ENCODE peak calls at places on chromosomes 7 and 10, in six cellular contexts. L, V, U, S, B and I are unnamed samples.

GRCh38 chr10:6912424-6912823 is 332.3 kb upstream of the PRKCQ start:
- ATAC-seq in L (peak; percentile 15), V (no peak), U (peak; percentile 29), S (peak; percentile 98), B (peak; percentile 37), I (peak; percentile 20)

GRCh38 chr7:116380030-116380429 is 119.5 kb upstream of the CAV2 start:
- ATAC-seq in L (no peak), V (no peak), U (no peak), S (no peak), B (peak; percentile 62), I (peak; percentile 61)

GRCh38 chr7:101671783-101672356 is 42.8 kb upstream of the MYL10 start:
- ATAC-seq in L (no peak), V (no peak), U (no peak), S (no peak), B (peak; percentile 37), I (no peak)

GRCh38 chr10:23198610-23198939 is 6.5 kb downstream of the PTF1A start:
- ATAC-seq in L (no peak), V (no peak), U (no peak), S (no peak), B (no peak), I (no peak)

GRCh38 chr7:154656618-154657017 is 346.3 kb downstream of the PAXIP1 start:
- ATAC-seq in L (no peak), V (no peak), U (no peak), S (no peak), B (no peak), I (no peak)

GRCh38 chr10:96573036-96573435 is 13.8 kb downstream of the TM9SF3 start:
- ATAC-seq in L (no peak), V (no peak), U (no peak), S (no peak), B (no peak), I (no peak)

GRCh38 chr10:3460420-3461128 is 288.0 kb upstream of the PITRM1 start:
- ATAC-seq in L (no peak), V (no peak), U (no peak), S (no peak), B (no peak), I (no peak)

GRCh38 chr10:133489816-133490588 is 36.3 kb downstream of the SCART1 start:
- ATAC-seq in L (no peak), V (no peak), U (no peak), S (no peak), B (no peak), I (no peak)

GRCh38 chr7:132261296-132261695 is 315.0 kb downstream of the PLXNA4 start:
- ATAC-seq in L (no peak), V (no peak), U (no peak), S (no peak), B (no peak), I (no peak)

GRCh38 chr7:157691521-157692155 is 354.8 kb downstream of the DNAJB6 start:
- ATAC-seq in L (peak; percentile 23), V (no peak), U (no peak), S (no peak), B (no peak), I (no peak)

GRCh38 chr7:133985300-133985699 is 141.8 kb upstream of the LRGUK start:
- ATAC-seq in L (no peak), V (no peak), U (no peak), S (no peak), B (no peak), I (no peak)

GRCh38 chr7:139776486-139777303 is 1.1 kb downstream of the HIPK2 start:
- ATAC-seq in L (peak; percentile 38), V (no peak), U (peak; percentile 38), S (no peak), B (no peak), I (no peak)

GRCh38 chr7:122212754-122213153 is 68.7 kb upstream of the AASS start:
- ATAC-seq in L (no peak), V (no peak), U (no peak), S (no peak), B (no peak), I (no peak)

GRCh38 chr10:57785546-57785945 is 482.1 kb downstream of the IPMK start:
- ATAC-seq in L (no peak), V (no peak), U (peak; percentile 78), S (no peak), B (no peak), I (no peak)

GRCh38 chr7:43612128-43612527 is 29.2 kb downstream of the STK17A start:
- ATAC-seq in L (no peak), V (no peak), U (no peak), S (no peak), B (no peak), I (no peak)
- TF ChIP-seq CTCF in L (no peak), V (no peak), U (no peak), S (no peak), B (no peak), I (no peak)

GRCh38 chr10:89203237-89203636 is 3.9 kb downstream of the CH25H start:
- ATAC-seq in L (no peak), V (no peak), U (no peak), S (no peak), B (no peak), I (no peak)
- H3K4me1 ChIP-seq in L (peaks cover 7% of the 10 kb centered on the region), V (no peaks in the 10 kb centered on the region), U (peaks cover 12% of the 10 kb centered on the region), S (peaks cover 8% of the 10 kb centered on the region), B (peaks cover 10% of the 10 kb centered on the region), I (no peaks in the 10 kb centered on the region)

DNA sequence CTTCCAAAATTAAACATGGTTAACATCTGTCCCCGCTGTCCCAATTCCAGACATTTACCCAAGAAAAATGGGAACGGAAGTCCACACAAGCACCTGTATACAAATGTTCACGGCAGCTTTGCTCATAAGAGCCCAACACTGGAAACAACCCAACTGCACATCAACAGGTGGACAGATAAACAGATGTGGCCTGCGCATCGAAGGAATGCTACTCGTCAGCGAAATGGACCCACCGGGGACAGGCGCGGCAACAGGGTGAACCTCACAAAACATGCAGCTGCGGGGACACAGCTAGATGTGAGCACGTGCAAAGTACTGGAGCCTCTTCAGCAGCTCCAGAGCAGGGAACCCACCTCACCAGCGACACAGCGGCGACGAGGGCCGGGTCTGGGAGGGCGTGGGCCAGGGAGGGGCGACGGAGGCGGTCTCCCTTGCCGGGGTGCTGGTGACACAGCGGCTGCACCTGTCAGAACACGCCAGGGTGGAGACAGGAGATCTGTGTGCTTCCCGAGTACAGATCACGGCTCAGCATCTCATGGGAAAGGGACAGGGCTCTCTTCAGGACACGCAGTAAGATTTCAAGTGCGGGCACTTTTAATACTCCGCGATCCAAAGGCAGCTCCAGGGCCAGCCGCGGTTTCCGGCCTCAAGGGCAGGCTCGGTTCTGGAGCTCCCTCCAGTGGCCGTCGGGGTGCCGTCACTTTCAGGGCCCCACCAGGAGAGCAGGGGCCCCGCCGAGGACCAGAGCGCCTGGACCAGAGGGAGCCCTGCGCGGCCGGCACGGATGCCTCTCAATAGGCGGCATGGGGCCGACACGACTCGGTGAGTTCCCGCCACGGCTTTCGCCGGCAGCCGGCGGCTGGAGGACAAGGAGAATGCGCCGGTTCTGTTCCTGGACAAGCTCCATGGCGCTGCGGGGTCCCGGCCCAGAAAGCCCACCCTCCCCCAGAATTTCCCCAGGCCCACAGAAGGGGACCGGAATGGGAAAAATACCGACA is 21.2 kb downstream of the GPR146 start:
- ATAC-seq in L (peak; percentile 98), V (peak; percentile 98), U (peak; percentile 99), S (peak; percentile 66), B (peak; percentile 90), I (peak; percentile 89)
- TF ChIP-seq CTCF in L (peak; percentile 85), V (peak; percentile 98), U (peak; percentile 93), S (peak; percentile 93), B (peak; percentile 96), I (peak; percentile 99)

GRCh38 chr10:95441547-95441923 is 119.6 kb downstream of the SORBS1 start:
- ATAC-seq in L (no peak), V (no peak), U (no peak), S (no peak), B (no peak), I (no peak)
- H3K4me1 ChIP-seq in L (peaks cover 18% of the 10 kb centered on the region), V (peaks cover 25% of the 10 kb centered on the region), U (peaks cover 7% of the 10 kb centered on the region), S (peaks cover 6% of the 10 kb centered on the region), B (peaks cover 88% of the 10 kb centered on the region), I (peaks cover 23% of the 10 kb centered on the region)

GRCh38 chr7:100015232-100016208 is at the start of gene ZKSCAN1:
- ATAC-seq in L (peak; percentile 92), V (peak; percentile 96), U (peak; percentile 95), S (peak; percentile 87), B (peak; percentile 99), I (peak; percentile 97)

GRCh38 chr7:100017875-100018274 is 2.5 kb downstream of the ZKSCAN1 start:
- ATAC-seq in L (no peak), V (no peak), U (no peak), S (no peak), B (no peak), I (no peak)

GRCh38 chr7:100017300-100017699 is 1.9 kb downstream of the ZKSCAN1 start:
- ATAC-seq in L (peak; percentile 42), V (no peak), U (no peak), S (no peak), B (no peak), I (no peak)

GRCh38 chr7:100013328-100013676 is 2.1 kb upstream of the ZKSCAN1 start:
- ATAC-seq in L (no peak), V (no peak), U (no peak), S (peak; percentile 48), B (no peak), I (no peak)

DNA sequence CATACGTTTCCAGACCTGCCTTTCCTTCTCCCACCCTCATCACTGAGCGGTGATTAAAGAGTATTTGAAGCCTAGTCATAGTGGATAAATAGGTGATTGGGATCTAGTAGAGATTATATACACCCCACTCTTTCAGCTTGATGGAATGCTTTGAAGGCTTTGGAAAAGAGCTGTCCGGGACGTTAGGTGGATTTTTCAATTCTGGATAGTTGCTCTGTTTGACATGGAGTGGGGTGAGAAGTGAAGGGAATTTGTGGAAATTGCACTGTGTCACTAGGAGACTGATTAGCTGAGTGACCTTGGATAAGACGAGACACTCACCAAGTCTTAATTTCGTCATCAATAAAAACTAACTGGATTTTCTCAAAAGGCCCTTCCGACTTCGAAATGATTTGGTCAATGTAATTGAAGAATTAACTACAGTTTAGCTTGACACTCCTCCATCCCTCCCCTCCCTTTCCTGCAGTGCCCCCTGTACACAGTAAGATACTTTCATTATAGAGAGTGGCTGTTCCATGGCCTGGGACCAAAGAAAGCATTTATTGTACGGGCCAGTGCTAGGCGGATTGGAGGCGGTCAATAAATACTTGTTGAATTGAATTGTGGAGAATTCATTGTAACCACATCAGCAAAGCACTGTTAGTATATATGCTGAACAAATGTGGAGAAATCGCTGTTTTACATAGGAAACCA is 959 bp downstream of the ZKSCAN1 start:
- ATAC-seq in L (peak; percentile 48), V (no peak), U (no peak), S (no peak), B (no peak), I (no peak)
- TF ChIP-seq CTCF in L (no peak), V (no peak), U (no peak), S (no peak), B (no peak), I (no peak)

DNA sequence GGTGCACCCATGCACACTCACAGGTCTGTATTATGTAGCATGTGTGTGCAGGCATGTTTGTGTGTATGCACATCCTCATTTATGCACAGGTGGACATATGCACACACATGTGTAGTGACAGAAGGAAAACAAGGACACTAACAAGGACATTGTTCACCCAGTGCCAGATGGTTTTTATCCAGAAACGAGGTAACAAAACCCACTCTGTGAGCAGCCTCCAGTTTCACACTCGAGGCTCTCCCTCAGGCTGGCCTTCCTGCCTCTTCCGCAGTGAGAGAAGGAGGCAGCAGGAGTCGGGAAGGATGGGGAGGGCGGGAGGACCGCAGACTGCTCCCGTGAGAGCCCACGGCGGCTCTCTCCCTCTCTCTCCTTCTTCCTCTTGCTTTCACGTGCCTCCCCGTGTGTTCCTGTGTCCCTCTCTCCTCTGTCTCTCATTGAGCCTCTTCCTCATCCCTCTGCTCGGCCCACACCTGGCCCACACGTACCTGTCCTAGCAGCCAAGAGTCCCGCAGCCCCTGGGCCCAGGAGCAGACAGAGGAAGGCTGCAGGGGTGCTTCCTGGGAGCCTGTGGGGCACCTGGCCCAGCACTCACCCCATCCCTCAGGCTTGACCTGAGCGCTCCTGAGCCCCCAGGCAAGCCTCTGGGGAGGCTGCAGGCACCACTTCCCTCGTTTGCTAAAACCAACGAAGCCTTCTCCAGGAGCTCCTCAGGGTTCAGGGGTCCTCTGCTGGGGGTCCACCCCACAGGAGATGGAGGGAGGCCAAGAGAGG is 13.8 kb downstream of the SPOCK2 start:
- ATAC-seq in L (no peak), V (no peak), U (no peak), S (no peak), B (no peak), I (no peak)
- H3K4me1 ChIP-seq in L (no peaks in the 10 kb centered on the region), V (peaks cover 2% of the 10 kb centered on the region), U (no peaks in the 10 kb centered on the region), S (no peaks in the 10 kb centered on the region), B (peaks cover 6% of the 10 kb centered on the region), I (no peaks in the 10 kb centered on the region)